ENCODE peak calls at places on chromosomes 16 and 17, in eight cellular contexts. One of them, this sample, is unnamed.

GRCh38 chr17:63433746-63434591 is 12.1 kb downstream of the CYB561 start:
- DNase-seq in NCI-H1930: no peak
- DNase-seq in cardiac fibroblast: peak
- DNase-seq in stomach: peak
- DNase-seq in EL: peak
- DNase-seq in CD4-positive, alpha-beta memory T cell: no peak
- DNase-seq in NCI-H510A treated with DMSO at 0.1 percent for 48 hours: no peak
- DNase-seq in ELF-1: peak
- DNase-seq in this sample: no peak

GRCh38 chr16:70724146-70725023 is 38.5 kb upstream of the MTSS2 start:
- DNase-seq in stomach: no peak
- DNase-seq in EL: no peak
- DNase-seq in NCI-H1930: no peak
- DNase-seq in CD4-positive, alpha-beta memory T cell: no peak
- DNase-seq in ELF-1: no peak
- DNase-seq in NCI-H510A treated with DMSO at 0.1 percent for 48 hours: no peak
- DNase-seq in cardiac fibroblast: no peak
- DNase-seq in this sample: no peak

GRCh38 chr17:77036841-77037381 is 103.9 kb upstream of the SEC14L1 start:
- DNase-seq in NCI-H1930: no peak
- DNase-seq in EL: no peak
- DNase-seq in cardiac fibroblast: peak
- DNase-seq in ELF-1: peak
- DNase-seq in CD4-positive, alpha-beta memory T cell: no peak
- DNase-seq in NCI-H510A treated with DMSO at 0.1 percent for 48 hours: peak
- DNase-seq in stomach: peak
- DNase-seq in this sample: no peak

GRCh38 chr17:70882504-70882903 is 713.2 kb downstream of the KCNJ2 start:
- DNase-seq in cardiac fibroblast: no peak
- DNase-seq in NCI-H510A treated with DMSO at 0.1 percent for 48 hours: no peak
- DNase-seq in NCI-H1930: no peak
- DNase-seq in stomach: no peak
- DNase-seq in ELF-1: no peak
- DNase-seq in EL: no peak
- DNase-seq in CD4-positive, alpha-beta memory T cell: no peak
- DNase-seq in this sample: no peak

GRCh38 chr17:66755101-66755943 is 79.6 kb upstream of the CACNG5 start:
- DNase-seq in EL: no peak
- DNase-seq in ELF-1: no peak
- DNase-seq in stomach: no peak
- DNase-seq in cardiac fibroblast: no peak
- DNase-seq in NCI-H510A treated with DMSO at 0.1 percent for 48 hours: peak
- DNase-seq in NCI-H1930: no peak
- DNase-seq in CD4-positive, alpha-beta memory T cell: no peak
- DNase-seq in this sample: no peak

GRCh38 chr16:9415588-9415987 is 324.1 kb downstream of the HAPSTR1 start:
- DNase-seq in NCI-H1930: no peak
- DNase-seq in cardiac fibroblast: no peak
- DNase-seq in CD4-positive, alpha-beta memory T cell: no peak
- DNase-seq in NCI-H510A treated with DMSO at 0.1 percent for 48 hours: no peak
- DNase-seq in EL: no peak
- DNase-seq in ELF-1: no peak
- DNase-seq in stomach: no peak
- DNase-seq in this sample: no peak

GRCh38 chr16:50645858-50646257 is 35.3 kb downstream of the SNX20 start:
- DNase-seq in NCI-H510A treated with DMSO at 0.1 percent for 48 hours: no peak
- DNase-seq in ELF-1: no peak
- DNase-seq in NCI-H1930: no peak
- DNase-seq in stomach: no peak
- DNase-seq in CD4-positive, alpha-beta memory T cell: no peak
- DNase-seq in EL: no peak
- DNase-seq in cardiac fibroblast: no peak
- DNase-seq in this sample: no peak

GRCh38 chr17:30360396-30360795 is 18.3 kb upstream of the CPD start:
- DNase-seq in CD4-positive, alpha-beta memory T cell: no peak
- DNase-seq in NCI-H510A treated with DMSO at 0.1 percent for 48 hours: no peak
- DNase-seq in cardiac fibroblast: no peak
- DNase-seq in EL: no peak
- DNase-seq in ELF-1: no peak
- DNase-seq in stomach: no peak
- DNase-seq in NCI-H1930: no peak
- DNase-seq in this sample: no peak

GRCh38 chr17:34895388-34895787 is 65.9 kb downstream of the CCT6B start:
- DNase-seq in cardiac fibroblast: no peak
- DNase-seq in ELF-1: peak
- DNase-seq in NCI-H1930: no peak
- DNase-seq in EL: no peak
- DNase-seq in CD4-positive, alpha-beta memory T cell: no peak
- DNase-seq in stomach: no peak
- DNase-seq in NCI-H510A treated with DMSO at 0.1 percent for 48 hours: no peak
- DNase-seq in this sample: no peak

GRCh38 chr17:83201206-83202001 is 122.0 kb downstream of the METRNL start:
- DNase-seq in EL: no peak
- DNase-seq in CD4-positive, alpha-beta memory T cell: no peak
- DNase-seq in cardiac fibroblast: no peak
- DNase-seq in ELF-1: no peak
- DNase-seq in NCI-H1930: no peak
- DNase-seq in NCI-H510A treated with DMSO at 0.1 percent for 48 hours: no peak
- DNase-seq in stomach: peak
- DNase-seq in this sample: no peak

GRCh38 chr17:77736207-77736600 is 222.3 kb upstream of the TNRC6C start:
- DNase-seq in stomach: no peak
- DNase-seq in EL: no peak
- DNase-seq in NCI-H510A treated with DMSO at 0.1 percent for 48 hours: peak
- DNase-seq in NCI-H1930: no peak
- DNase-seq in ELF-1: no peak
- DNase-seq in cardiac fibroblast: no peak
- DNase-seq in CD4-positive, alpha-beta memory T cell: no peak
- DNase-seq in this sample: no peak

GRCh38 chr16:57906385-57907316 is 64.3 kb downstream of the CNGB1 start:
- DNase-seq in NCI-H510A treated with DMSO at 0.1 percent for 48 hours: no peak
- DNase-seq in stomach: no peak
- DNase-seq in CD4-positive, alpha-beta memory T cell: no peak
- DNase-seq in ELF-1: peak
- DNase-seq in cardiac fibroblast: peak
- DNase-seq in NCI-H1930: no peak
- DNase-seq in EL: peak
- DNase-seq in this sample: no peak

GRCh38 chr17:5526821-5527598 is 40.6 kb downstream of the MIS12 start:
- DNase-seq in CD4-positive, alpha-beta memory T cell: no peak
- DNase-seq in NCI-H1930: no peak
- DNase-seq in EL: peak
- DNase-seq in NCI-H510A treated with DMSO at 0.1 percent for 48 hours: peak
- DNase-seq in ELF-1: peak
- DNase-seq in stomach: no peak
- DNase-seq in cardiac fibroblast: peak
- DNase-seq in this sample: peak

GRCh38 chr16:66408181-66409048 is 18.7 kb upstream of the BEAN1 start:
- DNase-seq in CD4-positive, alpha-beta memory T cell: peak
- DNase-seq in stomach: no peak
- DNase-seq in EL: peak
- DNase-seq in NCI-H510A treated with DMSO at 0.1 percent for 48 hours: no peak
- DNase-seq in NCI-H1930: no peak
- DNase-seq in cardiac fibroblast: peak
- DNase-seq in ELF-1: peak
- DNase-seq in this sample: peak

GRCh38 chr17:55728361-55728760 is 5.7 kb upstream of the TMEM100 start:
- DNase-seq in stomach: no peak
- DNase-seq in NCI-H1930: no peak
- DNase-seq in CD4-positive, alpha-beta memory T cell: no peak
- DNase-seq in cardiac fibroblast: no peak
- DNase-seq in NCI-H510A treated with DMSO at 0.1 percent for 48 hours: no peak
- DNase-seq in EL: no peak
- DNase-seq in ELF-1: no peak
- DNase-seq in this sample: no peak

GRCh38 chr17:13395346-13395745 is 206.4 kb downstream of the HS3ST3A1 start:
- DNase-seq in ELF-1: no peak
- DNase-seq in cardiac fibroblast: no peak
- DNase-seq in NCI-H510A treated with DMSO at 0.1 percent for 48 hours: no peak
- DNase-seq in CD4-positive, alpha-beta memory T cell: no peak
- DNase-seq in EL: no peak
- DNase-seq in NCI-H1930: no peak
- DNase-seq in stomach: no peak
- DNase-seq in this sample: no peak

GRCh38 chr16:83994703-83995102 is 26.7 kb downstream of the NECAB2 start:
- DNase-seq in NCI-H510A treated with DMSO at 0.1 percent for 48 hours: no peak
- DNase-seq in stomach: no peak
- DNase-seq in EL: no peak
- DNase-seq in NCI-H1930: no peak
- DNase-seq in CD4-positive, alpha-beta memory T cell: no peak
- DNase-seq in cardiac fibroblast: peak
- DNase-seq in ELF-1: no peak
- DNase-seq in this sample: no peak

GRCh38 chr17:82051776-82052637 is at the start of the genes GPS1 and RFNG:
- DNase-seq in NCI-H1930: peak
- DNase-seq in CD4-positive, alpha-beta memory T cell: peak
- DNase-seq in cardiac fibroblast: peak
- DNase-seq in EL: peak
- DNase-seq in NCI-H510A treated with DMSO at 0.1 percent for 48 hours: peak
- DNase-seq in stomach: peak
- DNase-seq in ELF-1: no peak
- DNase-seq in this sample: no peak

GRCh38 chr17:47188799-47189731 is at the start of gene CDC27:
- DNase-seq in CD4-positive, alpha-beta memory T cell: peak
- DNase-seq in cardiac fibroblast: peak
- DNase-seq in ELF-1: peak
- DNase-seq in NCI-H510A treated with DMSO at 0.1 percent for 48 hours: peak
- DNase-seq in EL: peak
- DNase-seq in stomach: peak
- DNase-seq in NCI-H1930: peak
- DNase-seq in this sample: peak

GRCh38 chr16:74999208-74999682 is 421 bp downstream of the ZNRF1 start:
- DNase-seq in cardiac fibroblast: peak
- DNase-seq in NCI-H510A treated with DMSO at 0.1 percent for 48 hours: no peak
- DNase-seq in stomach: no peak
- DNase-seq in ELF-1: peak
- DNase-seq in CD4-positive, alpha-beta memory T cell: peak
- DNase-seq in EL: peak
- DNase-seq in NCI-H1930: no peak
- DNase-seq in this sample: no peak

GRCh38 chr16:89534147-89534788 is 26.1 kb downstream of the SPG7 start:
- DNase-seq in CD4-positive, alpha-beta memory T cell: peak
- DNase-seq in cardiac fibroblast: peak
- DNase-seq in stomach: no peak
- DNase-seq in NCI-H510A treated with DMSO at 0.1 percent for 48 hours: no peak
- DNase-seq in NCI-H1930: no peak
- DNase-seq in ELF-1: no peak
- DNase-seq in EL: no peak
- DNase-seq in this sample: no peak

GRCh38 chr17:37393352-37393751 is 13.3 kb downstream of the ACACA start:
- DNase-seq in NCI-H510A treated with DMSO at 0.1 percent for 48 hours: no peak
- DNase-seq in cardiac fibroblast: no peak
- DNase-seq in EL: no peak
- DNase-seq in NCI-H1930: no peak
- DNase-seq in CD4-positive, alpha-beta memory T cell: no peak
- DNase-seq in stomach: no peak
- DNase-seq in ELF-1: no peak
- DNase-seq in this sample: no peak

GRCh38 chr16:46885960-46886763 is 2.0 kb downstream of the GPT2 start:
- DNase-seq in EL: no peak
- DNase-seq in CD4-positive, alpha-beta memory T cell: no peak
- DNase-seq in NCI-H510A treated with DMSO at 0.1 percent for 48 hours: no peak
- DNase-seq in stomach: peak
- DNase-seq in ELF-1: peak
- DNase-seq in NCI-H1930: no peak
- DNase-seq in cardiac fibroblast: peak
- DNase-seq in this sample: no peak

GRCh38 chr17:57918017-57918895 is 37.0 kb downstream of the CUEDC1 start:
- DNase-seq in NCI-H1930: no peak
- DNase-seq in stomach: no peak
- DNase-seq in NCI-H510A treated with DMSO at 0.1 percent for 48 hours: no peak
- DNase-seq in EL: peak
- DNase-seq in cardiac fibroblast: peak
- DNase-seq in ELF-1: peak
- DNase-seq in CD4-positive, alpha-beta memory T cell: no peak
- DNase-seq in this sample: no peak

GRCh38 chr17:48541574-48542113 is 3.3 kb downstream of the HOXB2 start:
- DNase-seq in NCI-H1930: peak
- DNase-seq in stomach: no peak
- DNase-seq in ELF-1: no peak
- DNase-seq in NCI-H510A treated with DMSO at 0.1 percent for 48 hours: no peak
- DNase-seq in CD4-positive, alpha-beta memory T cell: peak
- DNase-seq in cardiac fibroblast: peak
- DNase-seq in EL: no peak
- DNase-seq in this sample: no peak

GRCh38 chr16:73019456-73020362 is 28.2 kb downstream of the ZFHX3 start:
- DNase-seq in EL: peak
- DNase-seq in NCI-H1930: no peak
- DNase-seq in NCI-H510A treated with DMSO at 0.1 percent for 48 hours: no peak
- DNase-seq in CD4-positive, alpha-beta memory T cell: no peak
- DNase-seq in stomach: no peak
- DNase-seq in ELF-1: peak
- DNase-seq in cardiac fibroblast: peak
- DNase-seq in this sample: no peak

GRCh38 chr17:4852504-4853075 is 19.4 kb downstream of the MINK1 start:
- DNase-seq in stomach: no peak
- DNase-seq in cardiac fibroblast: peak
- DNase-seq in NCI-H1930: no peak
- DNase-seq in ELF-1: no peak
- DNase-seq in CD4-positive, alpha-beta memory T cell: peak
- DNase-seq in EL: peak
- DNase-seq in NCI-H510A treated with DMSO at 0.1 percent for 48 hours: peak
- DNase-seq in this sample: no peak

GRCh38 chr16:85665929-85666328 is 22.8 kb downstream of the GINS2 start:
- DNase-seq in NCI-H510A treated with DMSO at 0.1 percent for 48 hours: no peak
- DNase-seq in NCI-H1930: no peak
- DNase-seq in ELF-1: no peak
- DNase-seq in cardiac fibroblast: no peak
- DNase-seq in CD4-positive, alpha-beta memory T cell: no peak
- DNase-seq in EL: no peak
- DNase-seq in stomach: no peak
- DNase-seq in this sample: no peak

GRCh38 chr17:82315703-82316358 is 1.6 kb downstream of the CD7 start:
- DNase-seq in NCI-H1930: no peak
- DNase-seq in EL: no peak
- DNase-seq in stomach: no peak
- DNase-seq in ELF-1: no peak
- DNase-seq in CD4-positive, alpha-beta memory T cell: peak
- DNase-seq in cardiac fibroblast: no peak
- DNase-seq in NCI-H510A treated with DMSO at 0.1 percent for 48 hours: no peak
- DNase-seq in this sample: no peak

This sample was measured in keratinocyte.